ENCODE peak calls at places on chromosomes 6 and 20, in five cellular contexts. Y is fibroblast of the aortic adventitia, D is HCEC 1CT, B is AG08396, R is NCI-H1105 treated with DMSO at 0.1 percent for 48 hours. Z is an unnamed sample.

GRCh38 chr6:12911387-12911960 is 194.9 kb downstream of the PHACTR1 start:
- DNase-seq in Y (peak), B (no peak), R (peak), D (peak), Z (peak)

GRCh38 chr6:31879901-31880300 is 1.1 kb upstream of the SLC44A4 start:
- DNase-seq in Y (no peak), D (no peak), R (no peak), B (no peak), Z (no peak)

GRCh38 chr6:102417368-102417767 is 1023.9 kb downstream of the GRIK2 start:
- DNase-seq in B (no peak), D (no peak), R (no peak), Y (no peak), Z (no peak)

GRCh38 chr6:144007779-144008500 is at the start of gene PLAGL1:
- DNase-seq in D (peak), Y (peak), R (peak), B (peak), Z (peak)

GRCh38 chr20:15512916-15513315 is 1060.3 kb downstream of the KIF16B start:
- DNase-seq in B (no peak), R (no peak), Y (no peak), D (no peak), Z (no peak)

GRCh38 chr6:143727035-143727434 is 49.3 kb downstream of the PHACTR2 start:
- DNase-seq in B (no peak), D (no peak), R (no peak), Y (no peak), Z (no peak)

GRCh38 chr6:119957195-119957594 is 607.6 kb upstream of the MAN1A1 start:
- DNase-seq in B (no peak), Y (no peak), D (peak), R (no peak), Z (no peak)

GRCh38 chr6:12138936-12139335 is 126.8 kb downstream of the HIVEP1 start:
- DNase-seq in Y (no peak), D (no peak), B (no peak), R (no peak), Z (no peak)

GRCh38 chr6:15588966-15589634 is 73.7 kb downstream of the DTNBP1 start:
- DNase-seq in D (peak), R (no peak), B (peak), Y (peak), Z (peak)

GRCh38 chr6:22042713-22043112 is 254.1 kb downstream of the PRL start:
- DNase-seq in Y (peak), R (no peak), D (no peak), B (no peak), Z (no peak)

GRCh38 chr6:26204332-26205160 is 117.3 kb downstream of the HFE start:
- DNase-seq in D (peak), R (peak), Y (peak), B (peak), Z (peak)

GRCh38 chr6:139108378-139108777 is 26.5 kb upstream of the HECA start:
- DNase-seq in B (no peak), D (no peak), Y (no peak), R (no peak), Z (no peak)

GRCh38 chr20:33209789-33210188 is 7.4 kb upstream of the BPIFA3 start:
- DNase-seq in D (peak), R (no peak), B (peak), Y (peak), Z (peak)

GRCh38 chr6:211856-212497 is 80.3 kb upstream of the DUSP22 start:
- DNase-seq in B (no peak), R (no peak), Y (no peak), D (no peak), Z (no peak)

GRCh38 chr20:64238115-64238825 is 17.3 kb upstream of the PCMTD2 start:
- DNase-seq in Y (no peak), R (no peak), B (no peak), D (no peak), Z (no peak)

GRCh38 chr6:111745186-111745585 is 128.1 kb downstream of the FYN start:
- DNase-seq in B (no peak), Y (no peak), D (no peak), R (no peak), Z (no peak)

GRCh38 chr6:157135691-157136090 is 187.6 kb downstream of the TMEM242 start:
- DNase-seq in R (no peak), Y (peak), D (no peak), B (no peak), Z (no peak)

GRCh38 chr6:7417684-7418083 is 28.1 kb downstream of the RIOK1 start:
- DNase-seq in D (no peak), B (no peak), Y (no peak), R (no peak), Z (peak)

GRCh38 chr20:61046721-61047351 is 205.2 kb upstream of the CDH4 start:
- DNase-seq in Y (no peak), R (no peak), D (no peak), B (no peak), Z (no peak)

GRCh38 chr6:169957351-169957963 is 206.0 kb downstream of the ERMARD start:
- DNase-seq in D (no peak), Y (no peak), B (no peak), R (no peak), Z (no peak)

GRCh38 chr6:54768542-54768941 is 78.0 kb upstream of the FAM83B start:
- DNase-seq in R (no peak), D (no peak), Y (no peak), B (no peak), Z (no peak)

GRCh38 chr20:44395963-44396340 is 40.5 kb downstream of the HNF4A start:
- DNase-seq in R (no peak), B (no peak), D (no peak), Y (no peak), Z (no peak)

GRCh38 chr20:62641749-62642665 is at the start of gene SLCO4A1:
- DNase-seq in D (no peak), B (peak), Y (peak), R (peak), Z (peak)

GRCh38 chr20:3796477-3797225 is 541 bp downstream of the CDC25B start:
- DNase-seq in Y (no peak), D (no peak), R (no peak), B (no peak), Z (no peak)

GRCh38 chr6:167754691-167755090 is 72.0 kb upstream of the AFDN start:
- DNase-seq in R (no peak), D (no peak), B (no peak), Y (no peak), Z (no peak)

GRCh38 chr6:97460394-97460793 is 177.4 kb upstream of the MMS22L start:
- DNase-seq in Y (no peak), D (no peak), R (no peak), B (no peak), Z (no peak)

GRCh38 chr20:14497004-14497403 is 159.6 kb upstream of the FLRT3 start:
- DNase-seq in Y (no peak), B (no peak), R (no peak), D (no peak), Z (no peak)

GRCh38 chr6:38510205-38510604 is 129.5 kb downstream of the BTBD9 start:
- DNase-seq in Y (peak), R (no peak), B (no peak), D (peak), Z (peak)

GRCh38 chr6:105192707-105193465 is 13.1 kb upstream of the POPDC3 start:
- DNase-seq in B (peak), Y (peak), D (peak), R (no peak), Z (peak)

GRCh38 chr6:97048771-97049170 is 124.2 kb downstream of the KLHL32 start:
- DNase-seq in D (no peak), B (no peak), Y (no peak), R (no peak), Z (no peak)

GRCh38 chr20:62549029-62549428 is 73.2 kb upstream of the GATA5 start:
- DNase-seq in B (no peak), D (no peak), R (no peak), Y (no peak), Z (no peak)

GRCh38 chr20:44590980-44591778 is 8.8 kb downstream of the PKIG start:
- DNase-seq in R (no peak), Y (no peak), B (no peak), D (no peak), Z (no peak)

GRCh38 chr20:9103955-9104354 is 35.1 kb downstream of the PLCB4 start:
- DNase-seq in R (no peak), Y (no peak), B (no peak), D (peak), Z (no peak)

Z was measured in foreskin fibroblast.